ENCODE peak calls at places on chromosomes 6 and 20, in nine cellular contexts. R is tibial nerve, T is A549, W is heart left ventricle, V is endodermal cell, Q is A673, D is cardiac muscle cell, L is neuronal stem cell, J is brain microvascular endothelial cell. E is an unnamed sample.

GRCh38 chr6:154515808-154516207 is 5.3 kb upstream of the CNKSR3 start:
- DNase-seq in R (no peak), T (no peak), W (no peak), V (no peak), Q (peak), D (no peak), L (no peak), J (no peak), E (no peak)

GRCh38 chr20:59804347-59804746 is 129.1 kb downstream of the SYCP2 start:
- DNase-seq in R (peak), T (no peak), W (no peak), V (no peak), Q (no peak), D (no peak), L (no peak), J (no peak), E (no peak)

GRCh38 chr20:61966492-61967244 is 99.0 kb downstream of the TAF4 start:
- DNase-seq in R (no peak), T (no peak), W (no peak), V (no peak), Q (no peak), D (no peak), L (no peak), J (no peak), E (no peak)

GRCh38 chr6:134331255-134331654 is 13.3 kb upstream of the SGK1 start:
- DNase-seq in R (no peak), T (no peak), W (no peak), V (no peak), Q (no peak), D (no peak), L (no peak), J (no peak), E (no peak)

GRCh38 chr20:49937023-49937929 is 1.1 kb downstream of the RNF114 start:
- DNase-seq in R (no peak), T (no peak), W (no peak), V (no peak), Q (no peak), D (no peak), L (no peak), J (no peak), E (no peak)

GRCh38 chr20:35342154-35342769 is 50.0 kb upstream of the FAM83C start:
- DNase-seq in R (no peak), T (no peak), W (no peak), V (peak), Q (no peak), D (peak), L (no peak), J (no peak), E (no peak)

GRCh38 chr6:35014341-35014740 is 125.3 kb downstream of the ANKS1A start:
- DNase-seq in R (no peak), T (no peak), W (no peak), V (no peak), Q (peak), D (no peak), L (no peak), J (no peak), E (no peak)

GRCh38 chr6:27157461-27158315 is 89.8 kb upstream of the PRSS16 start:
- DNase-seq in R (peak), T (peak), W (peak), V (peak), Q (peak), D (peak), L (no peak), J (peak), E (peak)

GRCh38 chr6:157853902-157854481 is 30.9 kb downstream of the SNX9 start:
- DNase-seq in R (no peak), T (no peak), W (no peak), V (no peak), Q (no peak), D (no peak), L (no peak), J (no peak), E (no peak)

GRCh38 chr6:145214570-145214969 is 520.8 kb downstream of the EPM2A start:
- DNase-seq in R (no peak), T (peak), W (no peak), V (no peak), Q (peak), D (peak), L (peak), J (peak), E (peak)

DNA sequence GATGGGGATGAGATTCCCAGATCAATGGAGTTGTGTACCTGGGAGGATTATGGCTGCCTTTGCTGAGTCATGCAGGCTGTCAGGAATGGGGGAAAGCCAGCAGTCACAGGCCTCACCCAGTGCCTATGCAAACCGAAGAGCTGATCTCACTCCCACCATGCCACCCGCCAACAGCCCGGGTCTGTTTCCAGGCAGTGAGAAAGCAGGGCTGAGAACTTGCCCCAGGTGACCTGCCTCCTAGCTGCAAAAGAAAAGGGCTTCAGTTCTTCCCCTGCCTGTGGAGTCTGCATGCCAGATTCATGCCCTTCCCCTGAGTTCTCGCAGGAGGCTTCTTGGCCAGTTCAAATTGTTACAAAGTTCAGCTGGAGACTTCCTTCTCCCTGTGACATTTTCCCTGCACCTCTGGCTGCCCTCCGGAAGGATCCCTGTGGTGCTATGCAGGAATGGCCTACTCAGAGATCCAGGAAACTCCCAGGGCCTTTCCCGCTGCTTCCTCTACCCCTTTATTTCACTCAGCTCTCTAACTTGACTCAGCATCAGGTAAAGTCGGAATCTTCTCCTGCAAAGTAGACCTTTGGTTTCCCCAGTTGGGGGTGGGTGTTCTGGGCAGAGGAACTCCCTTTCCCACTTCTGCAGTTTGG is 71.5 kb upstream of the B3GAT2 start:
- DNase-seq in R (no peak), T (no peak), W (no peak), V (peak), Q (no peak), D (no peak), L (no peak), J (no peak), E (no peak)
- H3K27ac ChIP-seq in R (no peak), T (no peak), W (no peak), V (peak), Q (no peak), D (no peak), L (no peak), J (no peak), E (no peak)

GRCh38 chr20:266604-267562 is 9.4 kb downstream of the DEFB132 start:
- DNase-seq in R (peak), T (peak), W (peak), V (peak), Q (peak), D (peak), L (peak), J (peak), E (peak)
- H3K27ac ChIP-seq in R (no peak), T (peak), W (no peak), V (no peak), Q (peak), D (no peak), L (no peak), J (no peak), E (no peak)

GRCh38 chr6:25874822-25875562 is 949 bp upstream of the SLC17A3 start:
- DNase-seq in R (no peak), T (no peak), W (no peak), V (no peak), Q (no peak), D (no peak), L (no peak), J (no peak), E (no peak)

GRCh38 chr6:25874118-25874517 is at the start of gene SLC17A3:
- DNase-seq in R (no peak), T (no peak), W (no peak), V (no peak), Q (no peak), D (no peak), L (no peak), J (no peak), E (no peak)

GRCh38 chr6:25878721-25879322 is 4.8 kb upstream of the SLC17A3 start:
- DNase-seq in R (no peak), T (no peak), W (no peak), V (no peak), Q (no peak), D (no peak), L (no peak), J (no peak), E (no peak)

GRCh38 chr6:25875563-25875905 is 1.5 kb upstream of the SLC17A3 start:
- DNase-seq in R (no peak), T (no peak), W (no peak), V (no peak), Q (no peak), D (no peak), L (no peak), J (no peak), E (no peak)

GRCh38 chr6:25876203-25876602 is 2.2 kb upstream of the SLC17A3 start:
- DNase-seq in R (no peak), T (no peak), W (no peak), V (no peak), Q (no peak), D (no peak), L (no peak), J (no peak), E (no peak)
- H3K27ac ChIP-seq in R (no peak), T (peak), W (no peak), V (no peak), Q (no peak), D (no peak), L (no peak), J (no peak), E (no peak)

DNA sequence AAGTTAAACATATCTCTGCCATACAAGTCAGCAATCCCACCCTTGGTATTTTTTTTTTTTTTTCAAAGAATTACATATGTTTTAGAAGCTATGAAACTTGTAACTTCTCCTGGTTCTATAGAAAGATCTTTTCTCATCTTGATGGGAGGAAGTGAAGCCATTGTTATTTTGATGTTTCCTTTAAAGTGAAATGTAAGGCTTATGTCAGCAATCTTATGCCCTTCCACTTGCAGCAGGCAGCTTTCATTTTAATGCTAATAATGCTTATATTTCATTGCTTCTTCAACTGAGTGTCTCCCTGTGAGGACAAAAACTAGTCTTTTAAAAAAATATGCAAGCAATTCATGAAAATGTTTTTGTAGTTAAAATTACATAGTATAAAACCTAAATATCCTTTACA is 1614.7 kb downstream of the KHDRBS2 start:
- DNase-seq in R (no peak), T (no peak), W (no peak), V (no peak), Q (no peak), D (no peak), L (no peak), J (no peak), E (no peak)
- H3K27ac ChIP-seq in R (no peak), T (no peak), W (no peak), V (no peak), Q (no peak), D (no peak), L (no peak), J (no peak), E (no peak)

GRCh38 chr6:1191141-1191630 is 120.7 kb upstream of the FOXQ1 start:
- DNase-seq in R (no peak), T (no peak), W (no peak), V (no peak), Q (no peak), D (no peak), L (no peak), J (no peak), E (no peak)
- H3K27ac ChIP-seq in R (no peak), T (no peak), W (no peak), V (no peak), Q (no peak), D (no peak), L (no peak), J (no peak), E (no peak)

E was measured in HCT116.